ENCODE peak calls at places on chromosomes 5 and 9, in four cellular contexts. E is HFFc6, G is osteocyte, J is neural crest cell. D is an unnamed sample.

GRCh38 chr9:38414040-38414723 is 10.1 kb downstream of the IGFBPL1 start:
- DNase-seq in E (no peak), G (no peak), J (no peak), D (no peak)

GRCh38 chr5:37882636-37883035 is 42.8 kb upstream of the GDNF start:
- DNase-seq in E (peak), G (no peak), J (no peak), D (no peak)

GRCh38 chr5:74325866-74326265 is 314.7 kb downstream of the ENC1 start:
- DNase-seq in E (peak), G (no peak), J (no peak), D (no peak)

GRCh38 chr5:158068964-158069363 is 210.0 kb upstream of the CLINT1 start:
- DNase-seq in E (no peak), G (no peak), J (no peak), D (no peak)

GRCh38 chr5:76413746-76414145 is 10.7 kb downstream of the IQGAP2 start:
- DNase-seq in E (no peak), G (no peak), J (no peak), D (no peak)

GRCh38 chr9:134939836-134940235 is 22.1 kb upstream of the FCN1 start:
- DNase-seq in E (no peak), G (no peak), J (no peak), D (no peak)

GRCh38 chr5:97224112-97224750 is 41.2 kb upstream of the RIOK2 start:
- DNase-seq in E (peak), G (no peak), J (no peak), D (no peak)

GRCh38 chr9:81118416-81118815 is 570.9 kb downstream of the TLE1 start:
- DNase-seq in E (no peak), G (no peak), J (no peak), D (no peak)

GRCh38 chr9:131500939-131501541 is 1.7 kb upstream of the POMT1 start:
- DNase-seq in E (peak), G (no peak), J (no peak), D (no peak)

GRCh38 chr5:96601811-96602244 is 60.3 kb upstream of the CAST start:
- DNase-seq in E (peak), G (no peak), J (peak), D (no peak)

GRCh38 chr9:35615981-35616680 is 2.1 kb downstream of the CD72 start:
- DNase-seq in E (no peak), G (no peak), J (no peak), D (no peak)

GRCh38 chr5:157568717-157569116 is 6.9 kb downstream of the ADAM19 start:
- DNase-seq in E (no peak), G (no peak), J (no peak), D (no peak)

GRCh38 chr5:73599378-73599777 is 26.6 kb upstream of the ARHGEF28 start:
- DNase-seq in E (no peak), G (no peak), J (no peak), D (no peak)

GRCh38 chr9:7910426-7911015 is 110.9 kb upstream of the DMAC1 start:
- DNase-seq in E (no peak), G (no peak), J (no peak), D (no peak)

GRCh38 chr9:114538241-114538640 is 33.0 kb upstream of the WHRN start:
- DNase-seq in E (no peak), G (no peak), J (no peak), D (no peak)

GRCh38 chr5:179699640-179700298 is 1.0 kb downstream of the CANX start:
- DNase-seq in E (peak), G (no peak), J (no peak), D (no peak)

GRCh38 chr5:17190242-17190778 is 27.1 kb upstream of the BASP1 start:
- DNase-seq in E (peak), G (no peak), J (peak), D (no peak)

GRCh38 chr5:154370730-154371334 is 75.0 kb upstream of the SAP30L start:
- DNase-seq in E (no peak), G (no peak), J (no peak), D (no peak)

GRCh38 chr9:121852646-121853616 is 201.5 kb downstream of the DAB2IP start:
- DNase-seq in E (no peak), G (peak), J (no peak), D (no peak)

GRCh38 chr9:129374231-129374630 is 196.2 kb upstream of the IER5L start:
- DNase-seq in E (no peak), G (no peak), J (no peak), D (no peak)

GRCh38 chr5:4579679-4580078 is 560.5 kb upstream of the ADAMTS16 start:
- DNase-seq in E (no peak), G (no peak), J (no peak), D (no peak)

GRCh38 chr5:54234304-54234938 is 76.0 kb downstream of the ARL15 start:
- DNase-seq in E (peak), G (no peak), J (no peak), D (no peak)

GRCh38 chr5:163094492-163095180 is 342.8 kb upstream of the CCNG1 start:
- DNase-seq in E (no peak), G (no peak), J (no peak), D (no peak)

GRCh38 chr9:128091144-128091543 is 23.1 kb downstream of the SLC25A25 start:
- DNase-seq in E (peak), G (no peak), J (peak), D (no peak)

GRCh38 chr9:112037281-112038016 is 137.6 kb downstream of the SUSD1 start:
- DNase-seq in E (peak), G (no peak), J (no peak), D (no peak)

GRCh38 chr5:147822686-147823491 is 8.6 kb downstream of the SPINK1 start:
- DNase-seq in E (peak), G (no peak), J (peak), D (no peak)

GRCh38 chr5:15695171-15695676 is 195.2 kb downstream of the FBXL7 start:
- DNase-seq in E (peak), G (no peak), J (no peak), D (no peak)
- TF ChIP-seq CTCF in E (no peak), G (no peak), J (no peak), D (no peak)

DNA sequence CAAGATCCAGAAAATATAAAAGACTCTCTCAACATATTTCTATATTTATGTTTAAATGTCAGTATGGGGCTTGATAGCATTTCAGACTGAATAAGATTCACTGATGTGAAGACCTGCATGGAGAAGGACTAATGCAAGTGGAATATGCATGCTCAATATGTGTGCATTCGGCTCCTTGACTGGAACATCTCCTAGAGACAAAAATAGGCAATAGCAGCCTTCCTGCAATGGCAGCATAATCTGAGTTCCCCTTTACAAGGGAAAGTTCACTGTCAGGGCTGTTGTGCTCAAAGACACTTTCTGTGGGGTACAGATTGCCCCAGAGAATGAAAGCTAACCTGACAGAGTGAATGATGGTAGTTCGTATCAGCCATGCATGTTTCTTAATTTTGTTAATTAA is 42.4 kb downstream of the STARD4 start:
- DNase-seq in E (no peak), G (no peak), J (no peak), D (no peak)
- TF ChIP-seq CTCF in E (no peak), G (no peak), J (no peak), D (no peak)

DNA sequence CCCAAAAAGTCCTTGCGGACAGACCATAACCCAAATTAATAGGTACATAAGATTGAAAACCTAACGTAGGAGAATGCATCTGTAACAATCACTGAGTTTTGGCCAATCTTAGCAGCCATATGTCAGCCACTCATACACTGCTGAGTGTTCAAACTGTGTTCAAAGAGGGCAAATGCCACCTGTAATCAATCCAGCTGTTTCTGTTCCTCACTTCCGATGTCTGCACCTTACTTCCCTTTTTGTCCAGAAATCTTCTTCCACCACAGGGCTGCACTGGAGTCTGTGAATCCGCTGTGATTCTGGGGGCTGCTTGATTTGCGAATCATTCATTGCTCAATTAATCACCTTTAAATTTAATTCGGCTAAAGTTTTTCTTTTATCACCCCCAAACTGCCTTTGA is 263.9 kb downstream of the ICE1 start:
- DNase-seq in E (no peak), G (no peak), J (no peak), D (no peak)
- TF ChIP-seq CTCF in E (no peak), G (no peak), J (no peak), D (no peak)

DNA sequence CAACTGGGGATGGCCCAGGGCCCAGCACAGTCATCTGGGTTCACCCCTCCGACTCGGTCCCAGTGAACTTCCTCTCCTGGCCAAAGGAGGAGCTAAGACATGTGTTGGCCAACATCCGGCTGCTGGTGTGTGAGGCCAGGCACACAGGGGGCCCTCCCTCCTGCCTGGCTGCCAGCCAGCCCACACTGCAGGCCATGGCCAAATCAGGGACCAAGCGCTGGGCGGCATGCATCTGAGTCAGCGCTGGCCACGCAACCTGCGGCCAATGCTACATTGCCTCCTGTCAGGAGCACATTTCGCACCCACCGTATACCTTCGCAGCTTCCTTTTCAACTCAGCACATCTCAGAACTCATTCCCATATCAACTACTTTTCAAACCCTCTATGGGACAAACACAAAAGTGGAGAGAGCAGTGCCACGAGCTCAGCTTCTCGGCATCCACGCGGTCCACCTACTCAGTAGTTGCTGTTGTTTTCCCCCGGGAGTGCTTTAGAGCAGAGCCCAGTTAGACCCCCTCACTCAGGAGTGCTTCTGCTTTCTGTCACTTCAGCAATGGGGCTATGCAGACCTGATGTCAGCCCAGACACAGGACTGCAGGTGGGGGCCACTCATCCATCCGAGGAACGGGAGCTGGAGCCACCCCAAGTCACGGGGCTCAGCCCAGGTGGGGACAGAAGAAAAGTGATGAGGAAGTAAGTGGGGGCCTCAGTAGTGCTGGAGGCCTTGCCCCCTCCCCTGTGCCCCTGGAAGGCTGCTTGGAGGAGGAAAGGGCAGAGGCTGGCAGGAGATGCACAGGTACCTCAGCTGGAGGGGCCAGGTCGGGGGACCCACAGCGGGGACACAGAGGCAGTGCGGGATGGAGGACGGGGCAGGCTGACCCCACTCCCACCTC is 13.9 kb downstream of the NINJ1 start:
- DNase-seq in E (peak), G (no peak), J (no peak), D (no peak)
- TF ChIP-seq CTCF in E (peak), G (peak), J (no peak), D (peak)

GRCh38 chr5:98773464-98774191 is at the start of gene RGMB:
- DNase-seq in E (peak), G (peak), J (peak), D (peak)
- TF ChIP-seq CTCF in E (peak), G (peak), J (peak), D (no peak)

GRCh38 chr5:128264567-128264966 is 181.0 kb downstream of the SLC12A2 start:
- DNase-seq in E (no peak), G (no peak), J (no peak), D (no peak)
- TF ChIP-seq CTCF in E (no peak), G (no peak), J (no peak), D (peak)

GRCh38 chr5:64637837-64638443 is 52.4 kb upstream of the SHISAL2B start:
- DNase-seq in E (no peak), G (no peak), J (no peak), D (no peak)
- TF ChIP-seq CTCF in E (no peak), G (no peak), J (no peak), D (no peak)

D was measured in type B pancreatic cell.